ENCODE peak calls at places on chromosomes 1 and 21, in four cellular contexts. O is SK-N-SH, D is H1, T is GM12878. I is an unnamed sample.

GRCh38 chr1:229553621-229554120 is 4.8 kb downstream of the ABCB10 start:
- DNase-seq in O (no peak), D (no peak), T (no peak), I (no peak)

GRCh38 chr21:29376556-29376955 is 77.8 kb downstream of the BACH1 start:
- DNase-seq in O (no peak), D (peak), T (no peak), I (peak)

GRCh38 chr1:198174297-198174696 is 17.5 kb downstream of the NEK7 start:
- DNase-seq in O (no peak), D (no peak), T (no peak), I (no peak)

GRCh38 chr1:29670752-29671151 is 434.4 kb downstream of the PTPRU start:
- DNase-seq in O (no peak), D (no peak), T (no peak), I (no peak)

GRCh38 chr1:42335809-42336518 is 929 bp upstream of the FOXJ3 start:
- DNase-seq in O (no peak), D (no peak), T (no peak), I (peak)

GRCh38 chr1:187999973-188000372 is 1171.2 kb downstream of the PLA2G4A start:
- DNase-seq in O (no peak), D (no peak), T (no peak), I (no peak)

GRCh38 chr1:31239653-31240241 is at the start of gene NKAIN1:
- DNase-seq in O (peak), D (peak), T (no peak), I (no peak)

GRCh38 chr21:18384771-18385170 is 18.8 kb downstream of the TMPRSS15 start:
- DNase-seq in O (peak), D (no peak), T (no peak), I (no peak)

GRCh38 chr1:30900931-30901560 is 7.5 kb downstream of the SDC3 start:
- DNase-seq in O (no peak), D (no peak), T (no peak), I (no peak)

GRCh38 chr1:207058252-207058651 is 5.2 kb downstream of the PFKFB2 start:
- DNase-seq in O (no peak), D (no peak), T (no peak), I (no peak)

GRCh38 chr1:207059881-207060280 is 6.8 kb downstream of the PFKFB2 start:
- DNase-seq in O (no peak), D (no peak), T (no peak), I (no peak)

GRCh38 chr1:207056673-207057072 is 3.6 kb downstream of the PFKFB2 start:
- DNase-seq in O (no peak), D (no peak), T (no peak), I (no peak)

GRCh38 chr1:207060596-207060995 is 7.5 kb downstream of the PFKFB2 start:
- DNase-seq in O (no peak), D (no peak), T (no peak), I (no peak)

GRCh38 chr1:207058878-207059867 is 6.1 kb downstream of the PFKFB2 start:
- DNase-seq in O (peak), D (no peak), T (no peak), I (no peak)
- TF ChIP-seq CTCF in O (no peak), D (peak), T (no peak), I (no peak)

GRCh38 chr1:92483442-92484170 is 3.1 kb downstream of the GFI1 start:
- DNase-seq in O (peak), D (peak), T (no peak), I (no peak)

GRCh38 chr1:92486251-92487077 is at the start of gene GFI1:
- DNase-seq in O (peak), D (peak), T (no peak), I (peak)

GRCh38 chr1:92484171-92484471 is 2.6 kb downstream of the GFI1 start:
- DNase-seq in O (peak), D (no peak), T (no peak), I (no peak)

GRCh38 chr1:92485374-92486250 is 1.1 kb downstream of the GFI1 start:
- DNase-seq in O (peak), D (peak), T (no peak), I (peak)

GRCh38 chr1:92484472-92485373 is 2.0 kb downstream of the GFI1 start:
- DNase-seq in O (peak), D (peak), T (no peak), I (no peak)
- TF ChIP-seq TCF12 in O (no peak), D (no peak), T (no peak), I (no peak)

GRCh38 chr1:8075511-8076051 is 49.5 kb upstream of the ERRFI1 start:
- DNase-seq in O (no peak), D (no peak), T (no peak), I (no peak)
- TF ChIP-seq CTCF in O (no peak), D (no peak), T (no peak), I (no peak)

DNA sequence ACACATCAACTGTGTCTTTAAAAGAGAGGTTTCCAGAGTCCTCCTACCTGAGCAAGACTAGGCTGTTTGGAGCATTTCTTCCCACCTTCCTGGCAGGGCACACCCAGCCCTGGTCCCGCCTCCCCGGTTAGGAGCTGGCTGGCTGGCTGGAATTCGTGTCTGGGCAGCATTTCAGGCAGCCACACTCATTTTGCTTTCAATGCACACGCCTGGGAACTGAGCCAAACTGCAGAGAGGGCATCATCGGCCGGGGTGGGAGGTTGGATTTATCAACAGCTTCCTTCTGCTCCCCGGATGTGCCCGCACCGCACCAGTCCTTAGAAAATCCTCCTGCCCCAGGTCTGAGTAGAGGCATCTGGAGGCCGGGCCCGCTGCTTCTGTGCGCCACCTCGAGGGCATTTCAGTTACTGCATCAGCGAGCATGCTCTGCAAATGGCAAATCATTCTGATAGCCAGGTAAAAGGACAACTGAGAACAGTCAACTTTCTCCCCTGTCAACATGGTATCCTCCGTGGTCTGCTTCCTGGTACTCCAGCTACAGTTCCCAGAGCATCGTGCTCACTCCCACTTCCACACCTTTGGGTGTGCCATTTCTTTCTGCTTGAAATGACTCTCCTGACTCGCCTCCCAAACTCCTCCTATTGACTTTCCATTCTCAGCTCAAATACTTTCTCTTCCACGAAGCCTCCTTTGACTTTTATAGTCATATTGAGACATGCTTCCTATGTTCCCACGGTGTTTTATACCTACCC is 20.6 kb downstream of the TCEA3 start:
- DNase-seq in O (peak), D (peak), T (peak), I (peak)
- TF ChIP-seq TCF12 in O (peak), D (peak), T (peak), I (no peak)

GRCh38 chr1:49995734-49996133 is 28.0 kb downstream of the AGBL4 start:
- DNase-seq in O (no peak), D (no peak), T (no peak), I (peak)
- TF ChIP-seq CTCF in O (no peak), D (no peak), T (no peak), I (no peak)